ENCODE peak calls at places on chromosomes 7 and 10, in ten cellular contexts. I, C, B, V, P, H, T, G, X and M are unnamed samples.

GRCh38 chr7:47291461-47292051 is 290.4 kb downstream of the TNS3 start:
- DNase-seq in I (peak), C (no peak), B (no peak), V (no peak), P (no peak), H (peak), T (no peak), G (no peak), X (peak), M (peak)

GRCh38 chr7:2604608-2605174 is 27.1 kb upstream of the TTYH3 start:
- DNase-seq in I (no peak), C (no peak), B (no peak), V (no peak), P (no peak), H (no peak), T (no peak), G (no peak), X (no peak), M (no peak)

GRCh38 chr10:60714242-60714641 is 64.0 kb upstream of the CDK1 start:
- DNase-seq in I (no peak), C (no peak), B (no peak), V (no peak), P (no peak), H (no peak), T (no peak), G (no peak), X (no peak), M (no peak)

GRCh38 chr10:130009228-130009627 is 45.2 kb upstream of the EBF3 start:
- DNase-seq in I (no peak), C (no peak), B (no peak), V (no peak), P (no peak), H (no peak), T (no peak), G (no peak), X (no peak), M (no peak)

GRCh38 chr10:117412469-117413005 is 37.3 kb upstream of the PDZD8 start:
- DNase-seq in I (no peak), C (no peak), B (no peak), V (no peak), P (no peak), H (peak), T (no peak), G (no peak), X (no peak), M (no peak)

GRCh38 chr10:43308986-43309385 is 42.1 kb upstream of the RASGEF1A start:
- DNase-seq in I (peak), C (peak), B (peak), V (peak), P (peak), H (no peak), T (no peak), G (peak), X (no peak), M (no peak)

GRCh38 chr7:128356546-128357365 is 4.7 kb downstream of the PRRT4 start:
- DNase-seq in I (no peak), C (no peak), B (no peak), V (no peak), P (no peak), H (no peak), T (no peak), G (no peak), X (no peak), M (no peak)

GRCh38 chr10:29646238-29646902 is 11.6 kb upstream of the SVIL start:
- DNase-seq in I (no peak), C (no peak), B (peak), V (no peak), P (peak), H (no peak), T (no peak), G (no peak), X (no peak), M (no peak)

GRCh38 chr10:75352650-75353049 is 48.9 kb downstream of the ZNF503 start:
- DNase-seq in I (peak), C (no peak), B (no peak), V (peak), P (no peak), H (no peak), T (no peak), G (no peak), X (no peak), M (no peak)

GRCh38 chr7:96380111-96380512 is 58.2 kb upstream of the SLC25A13 start:
- DNase-seq in I (no peak), C (no peak), B (no peak), V (no peak), P (no peak), H (no peak), T (no peak), G (no peak), X (no peak), M (no peak)

GRCh38 chr7:150961510-150962284 is 16.4 kb downstream of the KCNH2 start:
- DNase-seq in I (no peak), C (no peak), B (no peak), V (no peak), P (peak), H (peak), T (no peak), G (no peak), X (no peak), M (no peak)

DNA sequence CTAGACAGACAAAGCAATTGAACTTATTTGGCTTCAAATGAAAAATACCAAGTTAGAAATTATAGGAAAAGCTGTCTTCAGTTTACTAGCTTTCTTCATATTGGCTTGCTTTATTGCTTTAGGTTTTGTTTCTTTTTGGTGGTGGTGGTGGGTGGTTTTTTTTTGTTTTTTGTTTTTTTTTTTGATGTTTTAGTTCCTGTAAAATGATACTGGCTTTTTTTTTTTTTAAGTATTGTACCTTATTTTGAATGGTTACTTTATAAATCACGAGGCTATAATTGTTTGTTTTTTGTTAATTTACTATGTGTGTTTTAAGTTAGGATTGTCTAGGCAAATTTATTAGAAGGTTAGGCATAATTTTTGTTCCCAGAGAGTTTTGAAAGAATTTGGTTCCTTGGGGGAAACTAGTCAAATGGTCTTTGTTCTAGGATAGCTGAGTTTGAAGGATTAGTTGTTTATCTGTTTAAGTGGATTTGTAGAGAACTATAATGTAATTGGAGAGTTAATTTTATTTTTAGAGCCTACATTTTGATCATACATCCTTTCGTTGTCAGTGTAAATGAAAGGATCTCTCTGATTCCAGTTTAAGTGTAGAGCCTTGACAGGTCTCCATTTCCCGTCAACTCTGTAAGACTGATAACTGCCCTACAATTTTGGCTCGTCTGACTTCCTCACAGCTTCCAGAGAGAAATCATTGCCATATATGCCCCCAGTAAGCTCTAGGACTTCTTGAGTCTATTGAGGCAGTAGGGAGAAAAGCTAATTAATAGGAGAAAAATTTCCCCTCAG is 3.5 kb downstream of the KMT2E start:
- DNase-seq in I (no peak), C (no peak), B (no peak), V (no peak), P (no peak), H (peak), T (no peak), G (no peak), X (no peak), M (no peak)
- TF ChIP-seq POLR2A in I (no peak), C (no peak), B (no peak), V (no peak), P (no peak), H (no peak), T (no peak), G (no peak), X (no peak), M (no peak)

DNA sequence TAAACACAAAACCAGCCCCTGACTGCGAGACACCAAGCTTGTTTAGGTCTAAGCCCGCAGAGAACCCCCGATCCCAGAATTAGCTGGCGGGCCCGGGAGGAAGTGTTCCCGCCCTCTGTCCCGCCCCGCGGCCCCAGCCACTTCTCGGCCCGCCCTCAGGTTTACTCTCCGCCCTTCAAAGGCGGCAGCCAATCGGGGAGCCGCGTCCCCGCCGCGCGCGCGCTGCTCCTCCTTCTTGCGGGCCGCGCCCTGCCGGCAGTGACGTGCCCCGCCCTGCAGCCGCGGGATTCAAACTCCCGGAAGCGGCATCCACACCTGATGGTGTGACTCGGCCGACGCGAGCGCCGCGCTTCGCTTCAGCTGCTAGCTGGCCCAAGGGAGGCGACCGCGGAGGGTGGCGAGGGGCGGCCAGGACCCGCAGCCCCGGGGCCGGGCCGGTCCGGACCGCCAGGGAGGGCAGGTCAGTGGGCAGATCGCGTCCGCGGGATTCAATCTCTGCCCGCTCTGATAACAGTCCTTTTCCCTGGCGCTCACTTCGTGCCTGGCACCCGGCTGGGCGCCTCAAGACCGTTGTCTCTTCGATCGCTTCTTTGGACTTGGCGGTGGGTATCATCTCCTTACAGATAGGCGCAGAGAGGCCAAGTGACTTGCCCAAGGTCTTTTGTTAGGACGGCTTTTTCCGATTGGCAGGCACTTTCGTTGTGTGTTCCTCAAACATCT is at the start of gene CEP55:
- DNase-seq in I (peak), C (peak), B (peak), V (peak), P (peak), H (peak), T (peak), G (peak), X (peak), M (peak)
- TF ChIP-seq POLR2A in I (no peak), C (no peak), B (no peak), V (no peak), P (peak), H (peak), T (no peak), G (peak), X (peak), M (peak)

DNA sequence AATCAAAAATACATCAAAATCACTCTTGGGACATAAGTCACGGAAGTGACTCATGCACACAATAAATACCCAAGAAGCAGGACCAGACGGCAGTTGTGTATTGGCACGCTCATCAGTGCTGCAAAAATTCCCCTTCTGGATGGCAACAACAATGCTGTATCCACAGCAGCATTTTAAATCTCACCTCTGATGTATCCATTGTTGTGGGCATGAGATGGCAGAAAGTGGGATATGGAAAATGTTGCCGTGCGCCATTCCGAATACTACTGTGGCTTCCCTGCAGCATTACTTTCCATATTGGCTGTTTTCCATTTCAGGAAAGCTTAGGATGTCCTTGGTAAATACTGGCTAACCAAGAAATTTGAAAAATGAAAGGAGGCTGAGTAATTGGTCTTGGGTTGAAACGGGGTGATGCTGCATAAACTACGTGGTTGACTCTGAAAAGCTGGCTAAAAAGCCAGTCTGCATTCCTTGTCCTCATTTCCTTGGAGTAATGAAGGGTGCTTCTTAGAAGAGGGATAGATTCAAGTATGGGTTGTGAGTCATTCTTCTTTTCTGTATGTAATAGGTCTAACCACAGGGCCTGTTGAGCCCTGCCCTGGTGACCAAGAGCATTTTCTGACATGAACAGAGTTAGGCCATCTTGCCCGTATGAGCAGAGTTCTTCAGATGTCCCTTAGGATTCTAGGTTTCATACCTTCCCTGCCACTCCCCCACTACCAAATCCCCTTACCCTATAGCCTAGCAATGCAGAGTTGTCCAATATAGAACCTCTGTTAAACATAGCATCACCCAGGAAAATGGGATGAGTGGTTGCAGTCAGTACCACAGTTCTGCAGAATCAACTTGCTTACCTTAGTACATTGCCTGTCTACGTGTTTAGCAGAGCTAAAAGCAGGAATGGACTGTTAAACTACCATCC is 36.3 kb upstream of the TOMM7 start:
- DNase-seq in I (no peak), C (peak), B (no peak), V (no peak), P (no peak), H (no peak), T (no peak), G (no peak), X (peak), M (peak)
- TF ChIP-seq POLR2A in I (no peak), C (no peak), B (no peak), V (no peak), P (no peak), H (no peak), T (no peak), G (no peak), X (no peak), M (no peak)

GRCh38 chr7:27155816-27156507 is 513 bp downstream of the HOXA7 start:
- DNase-seq in I (peak), C (peak), B (peak), V (peak), P (peak), H (no peak), T (peak), G (no peak), X (no peak), M (no peak)
- TF ChIP-seq POLR2A in I (no peak), C (no peak), B (no peak), V (no peak), P (no peak), H (no peak), T (peak), G (no peak), X (peak), M (peak)